ENCODE peak calls at places on chromosomes 3 and 15, in six cellular contexts. K is breast epithelium, Q is PC-3, U is SK-N-SH, H is body of pancreas, W is lung. S is an unnamed sample.

GRCh38 chr3:177754508-177754921 is 557.2 kb upstream of the TBL1XR1 start:
- DNase-seq in U (no peak), K (no peak), H (no peak), Q (no peak), W (no peak), S (no peak)

GRCh38 chr3:20041197-20041780 is 1.0 kb downstream of the KAT2B start:
- DNase-seq in W (peak; percentile 89), U (peak; percentile 80), Q (peak; percentile 77), K (peak; percentile 73), H (peak; percentile 93), S (peak; percentile 27)

GRCh38 chr3:66113542-66113941 is 74.8 kb upstream of the MAGI1 start:
- DNase-seq in H (no peak), Q (no peak), U (no peak), K (no peak), W (no peak), S (no peak)

GRCh38 chr3:73623996-73624362 is 762 bp downstream of the PDZRN3 start:
- DNase-seq in U (peak; percentile 78), K (no peak), Q (no peak), W (no peak), H (peak; percentile 71), S (no peak)

GRCh38 chr15:65824941-65825544 is 33.0 kb upstream of the DENND4A start:
- DNase-seq in U (no peak), K (peak; percentile 54), Q (peak; percentile 9), H (peak; percentile 33), W (peak; percentile 37), S (no peak)

GRCh38 chr3:64440498-64440897 is 215.2 kb upstream of the PRICKLE2 start:
- DNase-seq in U (no peak), Q (peak; percentile 53), W (peak; percentile 84), H (peak; percentile 75), K (peak; percentile 34), S (no peak)

GRCh38 chr3:17632401-17633100 is 109.9 kb downstream of the TBC1D5 start:
- DNase-seq in W (no peak), U (no peak), K (no peak), Q (peak; percentile 58), H (no peak), S (no peak)

GRCh38 chr15:91982401-91982800 is 128.9 kb downstream of the SLCO3A1 start:
- DNase-seq in Q (peak; percentile 22), U (no peak), H (no peak), K (no peak), W (no peak), S (no peak)

GRCh38 chr3:122921791-122922651 is 105.5 kb downstream of the SEMA5B start:
- DNase-seq in K (no peak), W (no peak), H (peak; percentile 26), Q (no peak), U (no peak), S (no peak)

GRCh38 chr15:56984681-56985515 is 66.5 kb downstream of the TCF12 start:
- DNase-seq in W (no peak), Q (peak; percentile 50), K (no peak), H (no peak), U (no peak), S (no peak)

GRCh38 chr3:46668591-46668990 is 24.9 kb downstream of the ALS2CL start:
- DNase-seq in H (no peak), Q (no peak), U (peak; percentile 14), K (no peak), W (no peak), S (no peak)

GRCh38 chr3:142888099-142888483 is 792 bp downstream of the PCOLCE2 start:
- DNase-seq in U (peak; percentile 57), K (no peak), W (no peak), H (peak; percentile 12), Q (peak; percentile 69), S (no peak)

GRCh38 chr15:64029111-64029510 is 17.2 kb downstream of the DAPK2 start:
- DNase-seq in Q (no peak), U (no peak), K (no peak), H (no peak), W (no peak), S (no peak)

GRCh38 chr3:152779649-152780048 is 55.3 kb upstream of the P2RY1 start:
- DNase-seq in K (no peak), W (no peak), U (no peak), Q (no peak), H (no peak), S (no peak)

GRCh38 chr3:189334064-189334920 is 162.5 kb downstream of the TPRG1 start:
- DNase-seq in K (no peak), W (no peak), Q (peak; percentile 81), U (no peak), H (no peak), S (no peak)

GRCh38 chr3:186209810-186210752 is 101.2 kb upstream of the ETV5 start:
- DNase-seq in U (peak; percentile 72), K (peak; percentile 21), W (no peak), Q (peak; percentile 26), H (peak; percentile 86), S (no peak)

GRCh38 chr3:59480486-59480995 is 430.7 kb upstream of the CFAP20DC start:
- DNase-seq in Q (peak; percentile 74), H (peak; percentile 7), W (no peak), K (no peak), U (no peak), S (no peak)

GRCh38 chr3:105598047-105598796 is 231.5 kb downstream of the ALCAM start:
- DNase-seq in U (no peak), W (no peak), K (no peak), Q (peak; percentile 97), H (no peak), S (no peak)

DNA sequence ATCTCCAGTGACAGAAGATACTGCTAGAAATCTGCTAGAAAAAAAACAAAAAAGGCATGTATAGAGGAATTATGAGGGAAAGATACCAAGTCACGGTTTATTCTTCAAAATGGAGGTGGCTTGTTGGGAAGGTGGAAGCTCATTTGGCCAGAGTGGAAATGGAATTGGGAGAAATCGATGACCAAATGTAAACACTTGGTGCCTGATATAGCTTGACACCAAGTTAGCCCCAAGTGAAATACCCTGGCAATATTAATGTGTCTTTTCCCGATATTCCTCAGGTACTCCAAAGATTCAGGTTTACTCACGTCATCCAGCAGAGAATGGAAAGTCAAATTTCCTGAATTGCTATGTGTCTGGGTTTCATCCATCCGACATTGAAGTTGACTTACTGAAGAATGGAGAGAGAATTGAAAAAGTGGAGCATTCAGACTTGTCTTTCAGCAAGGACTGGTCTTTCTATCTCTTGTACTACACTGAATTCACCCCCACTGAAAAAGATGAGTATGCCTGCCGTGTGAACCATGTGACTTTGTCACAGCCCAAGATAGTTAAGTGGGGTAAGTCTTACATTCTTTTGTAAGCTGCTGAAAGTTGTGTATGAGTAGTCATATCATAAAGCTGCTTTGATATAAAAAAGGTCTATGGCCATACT is 4.0 kb downstream of the B2M start:
- DNase-seq in H (no peak), Q (no peak), K (no peak), W (no peak), U (no peak), S (no peak)
- H3K4me3 ChIP-seq in H (no peak overlapping the region), Q (no peak overlapping the region), K (no peak overlapping the region), W (no peak overlapping the region), U (no peak overlapping the region), S (peak overlapping the region; percentile 81)

DNA sequence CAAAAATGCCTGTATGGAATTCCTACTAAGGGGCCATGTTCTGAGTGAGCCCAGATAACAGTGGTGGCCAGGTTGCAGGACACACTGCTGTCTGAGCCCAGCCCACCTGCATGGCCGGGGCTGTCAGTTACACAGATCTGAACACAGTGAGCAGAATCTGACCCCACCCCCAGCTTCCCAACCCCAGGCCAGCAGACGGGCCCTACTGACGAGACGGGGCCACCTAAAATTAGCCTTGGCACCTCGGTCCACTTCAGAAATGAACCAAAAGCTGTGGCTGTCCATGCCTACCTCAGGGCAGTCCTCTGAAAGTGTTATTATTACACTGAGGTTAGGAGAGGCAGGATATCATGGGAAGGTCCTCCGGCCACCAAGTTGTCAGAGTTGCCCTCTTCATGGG is 51.8 kb downstream of the LMCD1 start:
- DNase-seq in Q (no peak), U (no peak), H (no peak), K (no peak), W (no peak), S (no peak)
- H3K4me1 ChIP-seq in Q (no peaks in the 10 kb centered on the region), U (no peaks in the 10 kb centered on the region), H (peaks cover 11% of the 10 kb centered on the region), K (no peaks in the 10 kb centered on the region), W (peaks cover 9% of the 10 kb centered on the region), S (peaks cover 44% of the 10 kb centered on the region)

DNA sequence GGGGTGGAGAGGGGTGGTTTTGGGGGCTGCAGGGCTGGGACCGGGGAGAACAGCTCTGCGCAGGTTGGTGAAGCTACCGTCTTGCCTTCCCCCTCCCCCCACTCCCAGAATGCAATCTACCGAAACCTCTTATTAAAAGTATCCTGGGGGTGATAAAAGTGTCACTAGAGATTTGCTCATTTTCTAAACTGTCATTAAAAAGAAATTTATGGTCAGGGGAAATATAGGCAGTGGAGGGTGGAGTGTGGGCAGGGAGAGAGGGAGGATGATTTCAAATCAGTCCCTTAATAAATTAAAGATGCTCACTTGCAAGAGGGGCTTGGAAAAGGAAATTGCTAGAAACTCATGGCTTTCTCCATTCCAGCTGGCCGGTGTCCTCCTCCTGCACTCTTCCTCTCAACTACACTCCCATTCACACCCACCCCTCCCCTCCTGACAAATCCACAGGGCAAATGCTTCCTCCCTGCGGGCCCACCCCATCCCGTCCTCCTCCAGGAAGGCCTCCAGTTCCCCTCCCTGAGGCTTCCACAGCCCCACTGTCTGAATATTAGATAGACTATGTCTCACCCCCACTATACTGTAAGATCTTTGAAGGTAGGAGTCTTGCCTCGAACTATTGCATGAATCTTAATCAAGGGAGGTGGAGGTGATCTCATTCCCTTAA is 83.9 kb downstream of the TLE3 start:
- DNase-seq in Q (no peak), U (no peak), H (no peak), K (no peak), W (no peak), S (no peak)
- H3K4me3 ChIP-seq in Q (no peak overlapping the region), U (no peak overlapping the region), H (no peak overlapping the region), K (no peak overlapping the region), W (no peak overlapping the region), S (no peak overlapping the region)

DNA sequence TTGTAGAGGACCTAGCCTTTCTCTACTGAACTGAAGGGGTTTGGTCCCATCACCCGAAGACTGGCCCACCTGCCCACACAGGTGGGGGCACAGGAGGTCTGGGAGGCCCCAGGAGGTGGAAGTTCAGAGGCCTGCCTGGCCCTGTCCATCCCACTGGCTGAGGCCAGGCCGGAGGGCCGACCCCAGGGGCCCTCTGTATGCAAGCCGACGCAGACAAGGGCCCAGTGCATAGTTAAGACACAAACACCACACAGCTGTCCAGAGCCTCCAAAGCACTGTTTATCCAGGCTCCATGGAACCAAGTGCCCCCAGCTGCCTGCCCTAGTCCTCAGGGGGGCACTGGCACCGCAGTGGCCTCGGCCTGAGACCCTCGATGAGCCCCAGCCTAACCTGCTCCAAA is 26.7 kb downstream of the SNX33 start:
- DNase-seq in W (no peak), U (no peak), H (no peak), Q (no peak), K (no peak), S (no peak)
- H3K4me1 ChIP-seq in W (peaks cover 12% of the 10 kb centered on the region), U (peaks cover 24% of the 10 kb centered on the region), H (peaks cover 24% of the 10 kb centered on the region), Q (peaks cover 18% of the 10 kb centered on the region), K (peaks cover 7% of the 10 kb centered on the region), S (peaks cover 67% of the 10 kb centered on the region)

DNA sequence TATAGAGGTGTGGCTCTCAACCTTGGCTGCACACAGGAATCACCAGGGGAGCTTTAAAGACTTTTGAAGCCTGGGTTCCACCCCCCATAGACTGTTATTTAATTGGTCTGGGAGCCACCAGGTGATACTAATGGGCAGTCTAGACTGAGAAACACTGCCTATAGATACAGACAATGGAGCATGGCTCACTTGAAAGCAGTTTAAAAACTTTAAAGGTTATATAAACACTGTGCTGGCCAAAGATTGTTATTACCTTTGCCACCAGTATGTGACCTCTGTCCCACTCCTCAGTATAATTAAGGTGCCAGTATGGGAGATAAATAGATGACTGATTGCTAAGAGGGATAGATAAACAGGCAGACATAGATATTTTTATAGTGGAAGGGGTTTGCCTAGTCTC is 3.8 kb downstream of the GOLIM4 start:
- DNase-seq in U (no peak), H (no peak), K (no peak), Q (no peak), W (no peak), S (no peak)
- H3K4me3 ChIP-seq in U (peak overlapping the region; percentile 88), H (no peak overlapping the region), K (no peak overlapping the region), Q (no peak overlapping the region), W (no peak overlapping the region), S (no peak overlapping the region)

GRCh38 chr3:57794951-57795350 is 38.8 kb downstream of the SLMAP start:
- DNase-seq in H (no peak), K (no peak), W (no peak), Q (no peak), U (no peak), S (no peak)
- H3K4me1 ChIP-seq in H (peaks cover 33% of the 10 kb centered on the region), K (no peaks in the 10 kb centered on the region), W (no peaks in the 10 kb centered on the region), Q (peaks cover 27% of the 10 kb centered on the region), U (peaks cover 11% of the 10 kb centered on the region), S (no peaks in the 10 kb centered on the region)